ENCODE peak calls at places on chromosomes 16 and 17, in six cellular contexts. One of them, this sample, is unnamed. For H3K4me1, the result is how much of the 10 kb centered on the place peaks cover.

GRCh38 chr16:90043526-90043925 is 24.3 kb upstream of the DBNDD1 start:
- DNase-seq in heart left ventricle: no peak
- DNase-seq in prostate gland: no peak
- DNase-seq in sigmoid colon: no peak
- DNase-seq in A549: no peak
- DNase-seq in tibial nerve: no peak
- DNase-seq in this sample: no peak

GRCh38 chr16:12917246-12917645 is 15.8 kb downstream of the SHISA9 start:
- DNase-seq in tibial nerve: no peak
- DNase-seq in prostate gland: no peak
- DNase-seq in heart left ventricle: no peak
- DNase-seq in sigmoid colon: no peak
- DNase-seq in A549: no peak
- DNase-seq in this sample: no peak

GRCh38 chr17:8946071-8946470 is 19.4 kb downstream of the PIK3R5 start:
- DNase-seq in A549: no peak
- DNase-seq in heart left ventricle: no peak
- DNase-seq in sigmoid colon: no peak
- DNase-seq in prostate gland: no peak
- DNase-seq in tibial nerve: no peak
- DNase-seq in this sample: no peak

GRCh38 chr16:82983390-82983789 is 356.6 kb downstream of the CDH13 start:
- DNase-seq in A549: no peak
- DNase-seq in tibial nerve: no peak
- DNase-seq in prostate gland: no peak
- DNase-seq in heart left ventricle: no peak
- DNase-seq in sigmoid colon: no peak
- DNase-seq in this sample: no peak

GRCh38 chr17:42107597-42108576 is 4.6 kb downstream of the DHX58 start:
- DNase-seq in heart left ventricle: peak
- DNase-seq in prostate gland: peak
- DNase-seq in A549: peak
- DNase-seq in tibial nerve: peak
- DNase-seq in sigmoid colon: peak
- DNase-seq in this sample: no peak

GRCh38 chr17:78130080-78130438 is 512 bp upstream of the TMC8 start:
- DNase-seq in A549: no peak
- DNase-seq in tibial nerve: no peak
- DNase-seq in prostate gland: no peak
- DNase-seq in sigmoid colon: no peak
- DNase-seq in heart left ventricle: no peak
- DNase-seq in this sample: no peak

GRCh38 chr16:86231996-86232350 is 278.4 kb upstream of the FOXF1 start:
- DNase-seq in A549: no peak
- DNase-seq in heart left ventricle: no peak
- DNase-seq in sigmoid colon: peak
- DNase-seq in tibial nerve: no peak
- DNase-seq in prostate gland: no peak
- DNase-seq in this sample: no peak

GRCh38 chr17:59361916-59362810 is 30.7 kb downstream of the YPEL2 start:
- DNase-seq in tibial nerve: no peak
- DNase-seq in heart left ventricle: no peak
- DNase-seq in sigmoid colon: peak
- DNase-seq in prostate gland: no peak
- DNase-seq in A549: no peak
- DNase-seq in this sample: no peak

GRCh38 chr16:4780235-4780634 is 7.9 kb downstream of the SEPTIN12 start:
- DNase-seq in tibial nerve: no peak
- DNase-seq in A549: peak
- DNase-seq in prostate gland: no peak
- DNase-seq in heart left ventricle: no peak
- DNase-seq in sigmoid colon: no peak
- DNase-seq in this sample: no peak

DNA sequence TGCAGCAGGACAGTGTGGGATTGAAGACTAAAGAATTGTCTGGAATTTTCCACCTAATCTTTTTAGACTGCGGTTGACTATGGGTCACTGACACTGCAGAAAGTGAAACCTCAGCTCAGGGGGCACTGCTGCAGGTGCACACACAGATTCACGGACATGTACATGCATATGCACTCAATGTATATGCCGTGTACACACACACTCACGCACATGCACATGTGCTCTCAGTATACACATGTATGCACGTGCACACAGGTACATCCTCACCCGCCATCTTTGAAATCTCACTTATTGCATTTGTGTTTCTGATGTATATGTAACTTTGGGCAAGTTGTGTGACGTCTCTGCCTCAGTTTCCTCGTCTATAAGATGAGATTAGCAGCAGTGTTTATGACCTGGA is 27.3 kb downstream of the CMIP start:
- DNase-seq in sigmoid colon: no peak
- DNase-seq in heart left ventricle: no peak
- DNase-seq in A549: no peak
- DNase-seq in tibial nerve: no peak
- DNase-seq in prostate gland: no peak
- DNase-seq in this sample: no peak
- H3K4me1 ChIP-seq in sigmoid colon: under half
- H3K4me1 ChIP-seq in heart left ventricle: under half
- H3K4me1 ChIP-seq in A549: half or more
- H3K4me1 ChIP-seq in tibial nerve: half or more
- H3K4me1 ChIP-seq in prostate gland: under half
- H3K4me1 ChIP-seq in this sample: under half

GRCh38 chr17:49225554-49226236 is 4.9 kb downstream of the PHOSPHO1 start:
- DNase-seq in sigmoid colon: no peak
- DNase-seq in A549: no peak
- DNase-seq in heart left ventricle: no peak
- DNase-seq in tibial nerve: no peak
- DNase-seq in prostate gland: no peak
- DNase-seq in this sample: no peak
- TF ChIP-seq POLR2A in sigmoid colon: no peak
- TF ChIP-seq POLR2A in A549: no peak
- TF ChIP-seq POLR2A in heart left ventricle: no peak
- TF ChIP-seq POLR2A in tibial nerve: no peak
- TF ChIP-seq POLR2A in prostate gland: no peak
- TF ChIP-seq POLR2A in this sample: no peak

GRCh38 chr16:31519746-31520145 is 8.0 kb upstream of the AHSP start:
- DNase-seq in prostate gland: no peak
- DNase-seq in A549: no peak
- DNase-seq in sigmoid colon: no peak
- DNase-seq in heart left ventricle: no peak
- DNase-seq in tibial nerve: no peak
- DNase-seq in this sample: no peak

GRCh38 chr16:31508706-31509523 is 724 bp upstream of the RUSF1 start:
- DNase-seq in A549: peak
- DNase-seq in tibial nerve: no peak
- DNase-seq in sigmoid colon: no peak
- DNase-seq in prostate gland: no peak
- DNase-seq in heart left ventricle: no peak
- DNase-seq in this sample: no peak

GRCh38 chr16:31513126-31513525 is 4.9 kb upstream of the RUSF1 start:
- DNase-seq in heart left ventricle: no peak
- DNase-seq in prostate gland: no peak
- DNase-seq in sigmoid colon: no peak
- DNase-seq in tibial nerve: no peak
- DNase-seq in A549: peak
- DNase-seq in this sample: no peak

GRCh38 chr16:31507929-31508705 is at the start of gene RUSF1:
- DNase-seq in prostate gland: peak
- DNase-seq in heart left ventricle: peak
- DNase-seq in A549: peak
- DNase-seq in sigmoid colon: peak
- DNase-seq in tibial nerve: peak
- DNase-seq in this sample: peak

GRCh38 chr16:31513884-31514283 is 5.7 kb upstream of the RUSF1 start:
- DNase-seq in sigmoid colon: no peak
- DNase-seq in A549: no peak
- DNase-seq in heart left ventricle: no peak
- DNase-seq in prostate gland: no peak
- DNase-seq in tibial nerve: no peak
- DNase-seq in this sample: no peak
- H3K4me1 ChIP-seq in sigmoid colon: under half
- H3K4me1 ChIP-seq in A549: under half
- H3K4me1 ChIP-seq in heart left ventricle: under half
- H3K4me1 ChIP-seq in prostate gland: under half
- H3K4me1 ChIP-seq in tibial nerve: under half
- H3K4me1 ChIP-seq in this sample: under half

GRCh38 chr17:80026359-80027042 is 9.2 kb downstream of the TBC1D16 start:
- DNase-seq in prostate gland: peak
- DNase-seq in sigmoid colon: no peak
- DNase-seq in heart left ventricle: no peak
- DNase-seq in tibial nerve: peak
- DNase-seq in A549: no peak
- DNase-seq in this sample: peak
- TF ChIP-seq POLR2A in prostate gland: no peak
- TF ChIP-seq POLR2A in sigmoid colon: no peak
- TF ChIP-seq POLR2A in heart left ventricle: no peak
- TF ChIP-seq POLR2A in tibial nerve: no peak
- TF ChIP-seq POLR2A in A549: no peak
- TF ChIP-seq POLR2A in this sample: no peak

DNA sequence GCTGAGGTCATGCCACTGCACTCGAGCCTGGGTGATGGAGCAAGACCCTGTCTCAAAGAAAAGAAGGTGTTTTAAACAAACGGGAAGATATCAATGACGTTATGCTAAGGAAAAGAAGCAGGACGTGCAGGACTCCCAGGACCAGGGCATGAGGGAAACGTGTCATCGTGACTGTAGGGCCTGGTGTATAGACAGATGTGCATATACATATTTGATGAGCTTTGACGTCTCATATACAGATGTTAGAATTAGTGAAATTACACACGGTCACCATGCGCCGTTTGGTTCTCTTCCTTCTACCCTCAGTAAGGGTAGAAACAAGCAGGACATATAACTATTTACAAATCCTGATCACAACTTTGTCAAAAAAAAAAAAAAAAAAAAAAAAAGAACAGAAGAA is 17.6 kb upstream of the PVALEF start:
- DNase-seq in A549: no peak
- DNase-seq in heart left ventricle: no peak
- DNase-seq in tibial nerve: no peak
- DNase-seq in prostate gland: no peak
- DNase-seq in sigmoid colon: no peak
- DNase-seq in this sample: no peak
- H3K4me1 ChIP-seq in A549: under half
- H3K4me1 ChIP-seq in heart left ventricle: under half
- H3K4me1 ChIP-seq in tibial nerve: under half
- H3K4me1 ChIP-seq in prostate gland: under half
- H3K4me1 ChIP-seq in sigmoid colon: under half
- H3K4me1 ChIP-seq in this sample: under half

GRCh38 chr16:397736-398332 is 835 bp downstream of the NME4 start:
- DNase-seq in tibial nerve: peak
- DNase-seq in sigmoid colon: peak
- DNase-seq in prostate gland: peak
- DNase-seq in A549: peak
- DNase-seq in heart left ventricle: peak
- DNase-seq in this sample: peak

GRCh38 chr16:400061-400540 is 1.6 kb upstream of the DECR2 start:
- DNase-seq in heart left ventricle: peak
- DNase-seq in A549: peak
- DNase-seq in tibial nerve: no peak
- DNase-seq in sigmoid colon: no peak
- DNase-seq in prostate gland: no peak
- DNase-seq in this sample: no peak

GRCh38 chr16:397135-397661 is at the start of gene NME4:
- DNase-seq in A549: peak
- DNase-seq in sigmoid colon: peak
- DNase-seq in tibial nerve: no peak
- DNase-seq in heart left ventricle: no peak
- DNase-seq in prostate gland: no peak
- DNase-seq in this sample: no peak

GRCh38 chr16:398551-399277 is 1.7 kb downstream of the NME4 start:
- DNase-seq in heart left ventricle: no peak
- DNase-seq in sigmoid colon: no peak
- DNase-seq in A549: no peak
- DNase-seq in prostate gland: no peak
- DNase-seq in tibial nerve: no peak
- DNase-seq in this sample: no peak

GRCh38 chr16:399278-400019 is 2.2 kb upstream of the DECR2 start:
- DNase-seq in A549: peak
- DNase-seq in prostate gland: no peak
- DNase-seq in heart left ventricle: no peak
- DNase-seq in tibial nerve: no peak
- DNase-seq in sigmoid colon: no peak
- DNase-seq in this sample: no peak
- TF ChIP-seq POLR2A in A549: no peak
- TF ChIP-seq POLR2A in prostate gland: no peak
- TF ChIP-seq POLR2A in heart left ventricle: no peak
- TF ChIP-seq POLR2A in tibial nerve: no peak
- TF ChIP-seq POLR2A in sigmoid colon: no peak
- TF ChIP-seq POLR2A in this sample: no peak

GRCh38 chr16:10824111-10824893 is 5.7 kb upstream of the TVP23A start:
- DNase-seq in heart left ventricle: no peak
- DNase-seq in tibial nerve: no peak
- DNase-seq in A549: no peak
- DNase-seq in sigmoid colon: no peak
- DNase-seq in prostate gland: peak
- DNase-seq in this sample: no peak

GRCh38 chr16:10828851-10829331 is 10.3 kb upstream of the TVP23A start:
- DNase-seq in heart left ventricle: peak
- DNase-seq in A549: no peak
- DNase-seq in sigmoid colon: peak
- DNase-seq in prostate gland: peak
- DNase-seq in tibial nerve: peak
- DNase-seq in this sample: peak

GRCh38 chr16:10822702-10823101 is 4.1 kb upstream of the TVP23A start:
- DNase-seq in prostate gland: no peak
- DNase-seq in heart left ventricle: no peak
- DNase-seq in sigmoid colon: no peak
- DNase-seq in tibial nerve: no peak
- DNase-seq in A549: no peak
- DNase-seq in this sample: no peak

GRCh38 chr16:10831899-10832886 is 13.6 kb upstream of the TVP23A start:
- DNase-seq in sigmoid colon: no peak
- DNase-seq in heart left ventricle: no peak
- DNase-seq in A549: no peak
- DNase-seq in tibial nerve: peak
- DNase-seq in prostate gland: no peak
- DNase-seq in this sample: no peak

GRCh38 chr16:10827691-10828341 is 9.2 kb upstream of the TVP23A start:
- DNase-seq in prostate gland: peak
- DNase-seq in sigmoid colon: peak
- DNase-seq in heart left ventricle: peak
- DNase-seq in A549: no peak
- DNase-seq in tibial nerve: peak
- DNase-seq in this sample: peak
- H3K4me1 ChIP-seq in prostate gland: under half
- H3K4me1 ChIP-seq in sigmoid colon: under half
- H3K4me1 ChIP-seq in heart left ventricle: under half
- H3K4me1 ChIP-seq in A549: under half
- H3K4me1 ChIP-seq in tibial nerve: under half
- H3K4me1 ChIP-seq in this sample: under half

GRCh38 chr16:69726313-69727060 is at the start of gene NQO1:
- DNase-seq in prostate gland: peak
- DNase-seq in tibial nerve: peak
- DNase-seq in sigmoid colon: peak
- DNase-seq in A549: peak
- DNase-seq in heart left ventricle: peak
- DNase-seq in this sample: peak
- TF ChIP-seq POLR2A in prostate gland: peak
- TF ChIP-seq POLR2A in tibial nerve: peak
- TF ChIP-seq POLR2A in sigmoid colon: no peak
- TF ChIP-seq POLR2A in A549: peak
- TF ChIP-seq POLR2A in heart left ventricle: no peak
- TF ChIP-seq POLR2A in this sample: peak